ENCODE peak calls at places on chromosomes 11 and 22, in six cellular contexts. U, D, O, L, J and B are unnamed samples.

GRCh38 chr11:67435031-67435726 is 2.3 kb downstream of the PTPRCAP start:
- DNase-seq in L (no peak), O (no peak), D (no peak), U (no peak), J (no peak), B (no peak)

GRCh38 chr22:19361501-19362103 is 69.9 kb downstream of the HIRA start:
- DNase-seq in U (no peak), L (no peak), D (no peak), J (peak; percentile 60), O (no peak), B (no peak)

GRCh38 chr11:72085836-72086475 is 5.3 kb downstream of the LRRC51 start:
- DNase-seq in U (no peak), L (no peak), O (no peak), J (no peak), D (no peak), B (no peak)

GRCh38 chr11:2122222-2122906 is 16.8 kb downstream of the IGF2 start:
- DNase-seq in J (no peak), D (peak; percentile 18), O (no peak), L (no peak), U (no peak), B (no peak)

GRCh38 chr22:37187891-37188761 is at the start of gene C1QTNF6:
- DNase-seq in L (peak; percentile 44), O (peak; percentile 41), J (no peak), U (peak; percentile 70), D (no peak), B (no peak)

GRCh38 chr22:23833017-23833795 is 5.6 kb downstream of the DERL3 start:
- DNase-seq in D (no peak), L (no peak), O (no peak), J (no peak), U (no peak), B (no peak)

GRCh38 chr11:111840143-111840542 is 31.2 kb downstream of the ALG9 start:
- DNase-seq in U (no peak), L (no peak), D (no peak), O (no peak), J (no peak), B (no peak)

GRCh38 chr11:109112748-109113378 is 309.1 kb upstream of the C11orf87 start:
- DNase-seq in U (peak; percentile 60), L (no peak), D (no peak), J (no peak), O (no peak), B (no peak)

GRCh38 chr11:119305556-119306372 is 11.2 kb downstream of the MCAM start:
- DNase-seq in J (no peak), L (no peak), O (no peak), U (no peak), D (no peak), B (no peak)

GRCh38 chr22:39148727-39149535 is 3.5 kb downstream of the CBX7 start:
- DNase-seq in L (no peak), J (no peak), D (no peak), O (peak; percentile 69), U (peak; percentile 55), B (peak; percentile 50)

GRCh38 chr11:10592331-10592730 is 23.9 kb upstream of the LYVE1 start:
- DNase-seq in J (peak; percentile 33), U (no peak), O (no peak), D (no peak), L (no peak), B (no peak)

GRCh38 chr11:72140661-72141060 is 5.1 kb downstream of the FOLR3 start:
- DNase-seq in U (no peak), J (no peak), O (no peak), L (no peak), D (no peak), B (no peak)

GRCh38 chr11:18728658-18729057 is 2.7 kb upstream of the IGSF22 start:
- DNase-seq in O (no peak), L (no peak), D (no peak), J (no peak), U (no peak), B (no peak)

GRCh38 chr11:125072210-125072960 is 9.3 kb downstream of the SLC37A2 start:
- DNase-seq in D (no peak), J (no peak), L (no peak), U (no peak), O (no peak), B (no peak)

GRCh38 chr22:17167486-17167885 is 8.4 kb upstream of the HDHD5 start:
- DNase-seq in O (no peak), D (no peak), L (no peak), J (no peak), U (no peak), B (peak; percentile 44)

GRCh38 chr22:42294034-42294985 is 23.9 kb upstream of the TCF20 start:
- DNase-seq in J (no peak), D (peak; percentile 72), L (peak; percentile 59), U (no peak), O (peak; percentile 89), B (peak; percentile 62)

GRCh38 chr22:42297778-42298177 is 27.3 kb upstream of the TCF20 start:
- DNase-seq in D (no peak), L (no peak), U (no peak), O (no peak), J (no peak), B (no peak)

GRCh38 chr22:42296883-42297282 is 26.4 kb upstream of the TCF20 start:
- DNase-seq in D (no peak), J (no peak), L (no peak), O (no peak), U (no peak), B (no peak)

GRCh38 chr22:42298746-42299145 is 28.3 kb upstream of the TCF20 start:
- DNase-seq in J (no peak), L (no peak), D (no peak), O (no peak), U (no peak), B (no peak)

GRCh38 chr22:42296381-42296853 is 26.0 kb upstream of the TCF20 start:
- DNase-seq in J (no peak), D (no peak), O (peak; percentile 54), U (peak; percentile 93), L (no peak), B (peak; percentile 29)
- TF ChIP-seq CTCF in J (no peak), D (no peak), O (no peak), U (peak; percentile 64), L (no peak), B (no peak)

DNA sequence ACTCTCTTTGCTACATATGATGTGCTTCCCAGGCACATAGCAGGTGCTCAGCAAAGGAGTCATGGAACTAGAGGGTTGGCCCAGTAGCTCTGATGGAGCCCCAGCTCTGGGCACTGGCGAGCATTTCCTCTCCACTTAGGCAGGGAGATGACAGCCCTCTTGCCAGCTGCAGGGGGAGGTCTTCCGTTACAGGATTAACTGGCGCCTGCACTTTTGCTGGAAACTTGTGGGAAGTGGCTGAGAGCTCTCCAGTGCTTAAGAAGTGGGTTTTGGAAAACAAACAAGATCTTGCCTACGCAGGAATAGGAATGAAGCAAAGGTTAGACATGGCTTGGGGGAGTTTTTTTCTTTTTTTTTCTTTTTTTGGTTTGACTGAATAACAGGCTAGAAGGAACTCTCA is 75.5 kb downstream of the MICAL2 start:
- DNase-seq in D (no peak), U (no peak), J (no peak), O (no peak), L (no peak), B (no peak)
- TF ChIP-seq CTCF in D (no peak), U (no peak), J (no peak), O (no peak), L (no peak), B (no peak)

GRCh38 chr11:134978388-134979088 is 566.5 kb upstream of the B3GAT1 start:
- DNase-seq in O (peak; percentile 29), D (no peak), L (no peak), J (no peak), U (no peak), B (no peak)
- TF ChIP-seq CTCF in O (no peak), D (no peak), L (no peak), J (no peak), U (no peak), B (no peak)

GRCh38 chr22:40157546-40157945 is 20.2 kb upstream of the TNRC6B start:
- DNase-seq in U (no peak), L (no peak), O (no peak), D (no peak), J (no peak), B (no peak)

GRCh38 chr22:40161182-40161581 is 16.5 kb upstream of the TNRC6B start:
- DNase-seq in O (no peak), J (no peak), U (no peak), L (no peak), D (no peak), B (no peak)

GRCh38 chr22:40153186-40153585 is 24.5 kb upstream of the TNRC6B start:
- DNase-seq in D (no peak), L (no peak), O (no peak), J (no peak), U (no peak), B (no peak)

GRCh38 chr22:40153705-40154104 is 24.0 kb upstream of the TNRC6B start:
- DNase-seq in U (no peak), O (no peak), L (no peak), J (no peak), D (no peak), B (no peak)

GRCh38 chr22:40156001-40156516 is 21.7 kb upstream of the TNRC6B start:
- DNase-seq in L (no peak), D (no peak), J (peak; percentile 75), U (no peak), O (peak; percentile 31), B (no peak)
- TF ChIP-seq CTCF in L (no peak), D (peak; percentile 22), J (peak; percentile 6), U (peak; percentile 19), O (no peak), B (no peak)

GRCh38 chr22:25169278-25170031 is 30.2 kb upstream of the CRYBB3 start:
- DNase-seq in U (no peak), L (no peak), O (no peak), D (no peak), J (no peak), B (no peak)

GRCh38 chr22:25174888-25175411 is 24.7 kb upstream of the CRYBB3 start:
- DNase-seq in L (no peak), J (no peak), O (no peak), D (no peak), U (no peak), B (no peak)

GRCh38 chr22:25170426-25170980 is 29.2 kb upstream of the CRYBB3 start:
- DNase-seq in L (no peak), J (no peak), O (no peak), D (no peak), U (no peak), B (no peak)

GRCh38 chr22:25174156-25174887 is 25.3 kb upstream of the CRYBB3 start:
- DNase-seq in J (no peak), L (no peak), O (no peak), D (no peak), U (no peak), B (no peak)

GRCh38 chr22:25172153-25172552 is 27.5 kb upstream of the CRYBB3 start:
- DNase-seq in D (no peak), U (peak; percentile 26), L (no peak), O (no peak), J (no peak), B (peak; percentile 54)
- TF ChIP-seq CTCF in D (no peak), U (peak; percentile 54), L (peak; percentile 48), O (no peak), J (no peak), B (peak; percentile 34)

GRCh38 chr11:60785806-60786361 is 751 bp downstream of the MS4A10 start:
- DNase-seq in U (no peak), J (no peak), D (no peak), O (no peak), L (no peak), B (no peak)
- TF ChIP-seq CTCF in U (no peak), J (no peak), D (no peak), O (no peak), L (no peak), B (no peak)